ENCODE peak calls at places on chromosomes 13 and 19, in eight cellular contexts. J is fibroblast of lung, N is gastrocnemius medialis, L is kidney, M is fibroblast of pulmonary artery, Y is stomach, A is mammary epithelial cell, O is heart right ventricle. E is an unnamed sample.
A peak's percentile ranks its signal among the peaks of the same experiment; 100 is the strongest.

GRCh38 chr13:30846311-30846710 is 59.8 kb upstream of the MEDAG start:
- DNase-seq in J (no peak), N (no peak), L (no peak), M (peak; percentile 78), Y (no peak), A (peak; percentile 58), O (no peak), E (peak; percentile 50)

GRCh38 chr13:22127277-22128143 is 456.6 kb downstream of the FGF9 start:
- DNase-seq in J (no peak), N (no peak), L (no peak), M (no peak), Y (no peak), A (no peak), O (no peak), E (no peak)

GRCh38 chr19:39246951-39247669 is 1.5 kb downstream of the IFNL4 start:
- DNase-seq in J (no peak), N (no peak), L (peak; percentile 78), M (no peak), Y (no peak), A (no peak), O (no peak), E (no peak)

GRCh38 chr19:19956431-19957075 is 55.8 kb downstream of the ZNF93 start:
- DNase-seq in J (no peak), N (no peak), L (no peak), M (no peak), Y (no peak), A (no peak), O (no peak), E (no peak)

GRCh38 chr19:49847731-49848696 is 2.9 kb upstream of the PTOV1 start:
- DNase-seq in J (peak; percentile 90), N (no peak), L (no peak), M (peak; percentile 85), Y (no peak), A (peak; percentile 81), O (no peak), E (peak; percentile 92)

GRCh38 chr19:16266586-16266942 is 58.1 kb upstream of the KLF2 start:
- DNase-seq in J (no peak), N (no peak), L (peak; percentile 42), M (no peak), Y (no peak), A (no peak), O (no peak), E (no peak)

GRCh38 chr13:110713981-110714797 is 689 bp downstream of the ING1 start:
- DNase-seq in J (peak; percentile 25), N (peak; percentile 26), L (peak; percentile 92), M (peak; percentile 47), Y (peak; percentile 59), A (peak; percentile 50), O (peak; percentile 53), E (peak; percentile 48)

GRCh38 chr13:106372199-106373160 is 163.0 kb downstream of the EFNB2 start:
- DNase-seq in J (peak; percentile 30), N (no peak), L (no peak), M (peak; percentile 59), Y (no peak), A (no peak), O (no peak), E (no peak)

GRCh38 chr13:28476919-28477708 is 17.8 kb downstream of the FLT1 start:
- DNase-seq in J (no peak), N (no peak), L (no peak), M (no peak), Y (no peak), A (no peak), O (no peak), E (no peak)

GRCh38 chr19:28466107-28467045 is 746.6 kb downstream of the UQCRFS1 start:
- DNase-seq in J (peak; percentile 51), N (peak; percentile 29), L (no peak), M (peak; percentile 60), Y (peak; percentile 61), A (peak; percentile 35), O (peak; percentile 45), E (peak; percentile 0)

GRCh38 chr19:8641908-8642547 is 11.6 kb downstream of the NFILZ start:
- DNase-seq in J (peak; percentile 70), N (no peak), L (no peak), M (peak; percentile 80), Y (no peak), A (peak; percentile 32), O (no peak), E (peak; percentile 52)

GRCh38 chr19:13042443-13043130 is 47.3 kb downstream of the NFIX start:
- DNase-seq in J (peak; percentile 80), N (no peak), L (no peak), M (peak; percentile 52), Y (no peak), A (no peak), O (no peak), E (no peak)

GRCh38 chr19:19296953-19297689 is 23.2 kb downstream of the SUGP1 start:
- DNase-seq in J (no peak), N (no peak), L (no peak), M (no peak), Y (no peak), A (no peak), O (no peak), E (no peak)

DNA sequence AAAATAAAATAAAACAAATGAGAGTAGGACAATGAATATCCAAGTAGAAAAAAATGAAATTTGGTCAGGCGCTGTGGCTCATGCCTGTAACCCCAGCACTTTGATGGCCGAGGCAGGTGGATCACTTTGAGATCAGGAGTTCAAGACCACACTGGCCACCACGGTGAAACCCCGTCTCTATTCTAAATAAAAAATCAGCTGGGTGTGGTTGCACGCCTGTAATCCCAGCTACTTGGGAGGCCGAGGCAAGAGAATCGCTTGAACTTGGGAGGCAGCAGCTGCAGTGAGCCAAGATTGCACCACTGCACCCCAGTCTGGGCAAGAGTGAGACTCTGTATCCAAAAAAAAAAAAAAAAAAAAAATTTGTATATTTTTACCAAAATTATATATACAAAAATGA is 18.2 kb upstream of the ZMYM5 start:
- DNase-seq in J (no peak), N (no peak), L (no peak), M (no peak), Y (no peak), A (no peak), O (no peak), E (no peak)
- TF ChIP-seq CTCF in J (no peak), N (no peak), L (no peak), M (no peak), Y (no peak), A (no peak), O (no peak), E (no peak)

GRCh38 chr19:5303208-5303607 is 37.4 kb downstream of the PTPRS start:
- DNase-seq in J (no peak), N (no peak), L (no peak), M (no peak), Y (no peak), A (no peak), O (no peak), E (no peak)
- TF ChIP-seq CTCF in J (no peak), N (no peak), L (no peak), M (no peak), Y (no peak), A (no peak), O (no peak), E (no peak)

GRCh38 chr19:10231624-10232228 is 595 bp upstream of the S1PR2 start:
- DNase-seq in J (no peak), N (no peak), L (no peak), M (no peak), Y (no peak), A (no peak), O (no peak), E (no peak)

GRCh38 chr19:10228925-10229324 is 2.2 kb downstream of the S1PR2 start:
- DNase-seq in J (peak; percentile 80), N (no peak), L (no peak), M (peak; percentile 69), Y (no peak), A (no peak), O (no peak), E (peak; percentile 46)

GRCh38 chr19:10228393-10228792 is 2.7 kb downstream of the S1PR2 start:
- DNase-seq in J (no peak), N (no peak), L (no peak), M (no peak), Y (no peak), A (no peak), O (no peak), E (no peak)

GRCh38 chr19:10230155-10230903 is 802 bp downstream of the S1PR2 start:
- DNase-seq in J (peak; percentile 66), N (no peak), L (peak; percentile 85), M (peak; percentile 61), Y (peak; percentile 40), A (no peak), O (peak; percentile 56), E (no peak)

GRCh38 chr19:10230904-10231623 is at the start of gene S1PR2:
- DNase-seq in J (peak; percentile 88), N (peak; percentile 20), L (peak; percentile 92), M (peak; percentile 87), Y (peak; percentile 73), A (peak; percentile 57), O (peak; percentile 86), E (peak; percentile 49)
- TF ChIP-seq CTCF in J (no peak), N (no peak), L (no peak), M (no peak), Y (no peak), A (no peak), O (no peak), E (no peak)

GRCh38 chr19:48393559-48394330 is at the start of gene GRIN2D:
- DNase-seq in J (peak; percentile 26), N (no peak), L (no peak), M (peak; percentile 42), Y (no peak), A (no peak), O (no peak), E (no peak)

GRCh38 chr19:48386981-48387380 is 4.4 kb downstream of the KDELR1 start:
- DNase-seq in J (no peak), N (no peak), L (no peak), M (no peak), Y (no peak), A (no peak), O (no peak), E (no peak)

GRCh38 chr19:48391100-48392005 is at the start of gene KDELR1:
- DNase-seq in J (peak; percentile 73), N (peak; percentile 58), L (peak; percentile 94), M (peak; percentile 75), Y (peak; percentile 81), A (peak; percentile 58), O (peak; percentile 81), E (peak; percentile 76)

GRCh38 chr19:48393196-48393558 is 291 bp upstream of the GRIN2D start:
- DNase-seq in J (no peak), N (no peak), L (no peak), M (no peak), Y (no peak), A (no peak), O (no peak), E (no peak)

DNA sequence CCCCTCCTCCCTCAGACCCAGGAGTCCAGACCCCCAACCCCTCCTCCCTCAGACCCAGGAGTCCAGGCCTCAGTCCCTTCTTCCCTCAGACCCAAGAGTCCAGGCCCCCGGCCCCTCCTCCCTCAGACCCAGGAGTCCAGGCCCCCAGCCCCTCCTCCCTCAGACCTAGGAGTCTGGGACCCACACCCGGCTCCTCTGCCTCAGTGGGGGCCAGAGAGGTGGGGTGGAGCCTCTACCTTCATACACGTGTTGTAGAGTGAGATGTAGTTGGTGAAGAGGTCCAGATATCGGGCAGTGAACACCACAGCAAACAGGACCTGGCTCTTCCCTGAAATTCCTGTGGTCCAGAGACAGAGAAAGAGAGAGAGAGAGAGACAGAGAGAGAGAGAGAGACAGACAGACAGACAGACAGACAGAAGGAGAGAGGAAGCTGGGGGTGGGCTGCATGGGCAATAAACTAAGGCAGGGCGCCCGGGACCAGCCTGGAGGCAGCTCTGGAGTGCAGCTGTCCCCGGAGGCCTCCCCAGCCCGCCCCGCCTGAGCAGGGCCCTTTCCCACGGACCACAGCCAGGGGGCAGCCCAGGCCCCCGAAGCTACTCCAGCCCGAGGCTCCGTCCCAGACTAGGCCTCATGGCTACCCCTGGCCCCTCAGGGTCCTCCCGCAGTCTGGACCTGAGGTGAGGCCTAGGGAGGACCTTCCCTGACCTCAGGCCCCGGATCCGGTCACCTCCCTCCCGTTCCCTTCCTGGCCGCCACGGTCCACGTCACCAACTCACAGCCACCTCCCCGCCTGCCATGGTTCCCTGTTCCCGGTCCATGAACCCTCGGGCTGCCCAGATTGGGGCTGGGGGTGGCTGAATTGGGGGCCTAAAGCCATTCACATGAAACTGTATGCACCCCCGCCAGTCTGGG is 907 bp downstream of the KDELR1 start:
- DNase-seq in J (peak; percentile 61), N (no peak), L (peak; percentile 88), M (peak; percentile 58), Y (peak; percentile 70), A (peak; percentile 57), O (peak; percentile 74), E (peak; percentile 53)
- TF ChIP-seq CTCF in J (peak; percentile 71), N (peak; percentile 77), L (peak; percentile 55), M (peak; percentile 64), Y (no peak), A (peak; percentile 28), O (peak; percentile 69), E (peak; percentile 75)